ENCODE peak calls at places on chromosomes 11 and 22, in seven cellular contexts. K is WTC11; A is T-helper 2 cell; G is cardiac fibroblast; D is activated CD4-positive, alpha-beta T cell treated with anti-CD3 and anti-CD28 coated beads, Interleukin-2, amount 50 U/mL, for 1 hour; E is upper lobe of right lung; P is amygdala. V is an unnamed sample.

GRCh38 chr11:111128471-111128870 is 117.1 kb upstream of the POU2AF2 start:
- DNase-seq in K (no peak), A (no peak), G (no peak), D (no peak), E (no peak), P (no peak), V (no peak)

GRCh38 chr11:31796523-31797226 is 14.4 kb downstream of the PAX6 start:
- DNase-seq in K (no peak), A (no peak), G (no peak), D (no peak), E (no peak), P (no peak), V (no peak)

GRCh38 chr11:118953265-118953664 is 2.8 kb upstream of the UPK2 start:
- DNase-seq in K (peak; percentile 73), A (no peak), G (peak; percentile 27), D (no peak), E (no peak), P (peak; percentile 88), V (no peak)

GRCh38 chr11:57458060-57458409 is 2.3 kb upstream of the RTN4RL2 start:
- DNase-seq in K (peak; percentile 61), A (no peak), G (no peak), D (no peak), E (no peak), P (no peak), V (no peak)

GRCh38 chr11:134646561-134646960 is 234.5 kb upstream of the B3GAT1 start:
- DNase-seq in K (no peak), A (no peak), G (no peak), D (no peak), E (no peak), P (no peak), V (no peak)

GRCh38 chr11:70872950-70873735 is 379.2 kb downstream of the SHANK2 start:
- DNase-seq in K (peak; percentile 57), A (no peak), G (no peak), D (no peak), E (no peak), P (peak; percentile 7), V (no peak)

GRCh38 chr11:47916361-47916841 is 64.0 kb upstream of the PTPRJ start:
- DNase-seq in K (no peak), A (no peak), G (no peak), D (no peak), E (no peak), P (no peak), V (no peak)

GRCh38 chr11:13465909-13466371 is 2.9 kb upstream of the BTBD10 start:
- DNase-seq in K (no peak), A (no peak), G (peak; percentile 62), D (no peak), E (no peak), P (no peak), V (no peak)

GRCh38 chr22:20571078-20571503 is 63.7 kb downstream of the MED15 start:
- DNase-seq in K (no peak), A (peak; percentile 50), G (no peak), D (no peak), E (no peak), P (no peak), V (no peak)

GRCh38 chr11:72760543-72761400 is 8.6 kb upstream of the ARAP1 start:
- DNase-seq in K (no peak), A (no peak), G (peak; percentile 85), D (no peak), E (no peak), P (no peak), V (no peak)

GRCh38 chr22:27984001-27984695 is 65.1 kb upstream of the PITPNB start:
- DNase-seq in K (no peak), A (no peak), G (no peak), D (no peak), E (no peak), P (no peak), V (no peak)

GRCh38 chr11:66858186-66858938 is 1.5 kb downstream of the LRFN4 start:
- DNase-seq in K (peak; percentile 9), A (no peak), G (no peak), D (no peak), E (no peak), P (no peak), V (no peak)

GRCh38 chr11:76601712-76602111 is 68.8 kb downstream of the LRRC32 start:
- DNase-seq in K (no peak), A (no peak), G (no peak), D (no peak), E (no peak), P (no peak), V (no peak)

GRCh38 chr11:129951201-129951882 is 51.3 kb downstream of the PRDM10 start:
- DNase-seq in K (no peak), A (no peak), G (no peak), D (no peak), E (no peak), P (no peak), V (no peak)

GRCh38 chr11:69212121-69213110 is 56.7 kb downstream of the SMIM38 start:
- DNase-seq in K (peak; percentile 13), A (no peak), G (peak; percentile 7), D (no peak), E (peak; percentile 58), P (no peak), V (no peak)

GRCh38 chr11:71139516-71140205 is 112.7 kb downstream of the SHANK2 start:
- DNase-seq in K (no peak), A (no peak), G (no peak), D (no peak), E (peak; percentile 76), P (peak; percentile 72), V (no peak)

GRCh38 chr11:18312663-18313420 is 9.1 kb downstream of the HPS5 start:
- DNase-seq in K (no peak), A (no peak), G (peak; percentile 74), D (no peak), E (no peak), P (no peak), V (no peak)